ENCODE peak calls at places on chromosome 3, in eight cellular contexts. S, D, A, Y, G, Q, L and K are unnamed samples.
A peak's percentile ranks its signal among the peaks of the same experiment; 100 is the strongest.

GRCh38 chr3:53464424-53464823 is 30.0 kb upstream of the CACNA1D start:
- DNase-seq in D (no peak), S (peak; percentile 1), G (no peak), Y (no peak), Q (peak; percentile 20), L (no peak), A (no peak), K (no peak)

GRCh38 chr3:127492426-127492825 is 98.1 kb downstream of the TPRA1 start:
- DNase-seq in Q (no peak), L (no peak), A (no peak), Y (no peak), G (no peak), D (no peak), S (no peak), K (no peak)

GRCh38 chr3:159765025-159765859 is 223.4 kb upstream of the IL12A start:
- DNase-seq in A (peak; percentile 75), S (peak; percentile 66), L (no peak), D (peak; percentile 100), Y (no peak), G (peak; percentile 84), Q (peak; percentile 100), K (peak; percentile 99)

GRCh38 chr3:85912981-85913380 is 954.2 kb downstream of the CADM2 start:
- DNase-seq in G (no peak), L (no peak), D (no peak), Q (no peak), A (no peak), Y (no peak), S (no peak), K (no peak)

GRCh38 chr3:159814161-159814560 is 174.5 kb upstream of the IL12A start:
- DNase-seq in D (peak; percentile 60), G (no peak), A (no peak), Q (peak; percentile 84), L (no peak), S (peak; percentile 91), Y (no peak), K (no peak)

GRCh38 chr3:79414821-79415220 is 353.0 kb downstream of the ROBO1 start:
- DNase-seq in Y (no peak), G (peak; percentile 67), D (no peak), A (no peak), S (no peak), Q (peak; percentile 23), L (no peak), K (peak; percentile 56)

GRCh38 chr3:79367803-79368202 is 400.0 kb downstream of the ROBO1 start:
- DNase-seq in G (no peak), Q (peak; percentile 42), A (no peak), S (no peak), Y (no peak), L (no peak), D (no peak), K (no peak)

GRCh38 chr3:83169473-83169872 is 1408.0 kb upstream of the GBE1 start:
- DNase-seq in A (no peak), S (no peak), Y (no peak), Q (no peak), D (no peak), G (no peak), L (no peak), K (no peak)

GRCh38 chr3:8523041-8523440 is 21.4 kb downstream of the LMCD1 start:
- DNase-seq in G (no peak), Q (no peak), L (no peak), A (no peak), S (no peak), D (no peak), Y (no peak), K (no peak)

GRCh38 chr3:53890726-53891499 is 746 bp downstream of the SELENOK start:
- DNase-seq in L (peak; percentile 24), Y (peak; percentile 24), S (peak; percentile 69), Q (peak; percentile 50), G (no peak), A (peak; percentile 15), D (no peak), K (no peak)

GRCh38 chr3:134374791-134375541 is 719 bp upstream of the AMOTL2 start:
- DNase-seq in S (peak; percentile 92), Q (peak; percentile 91), L (no peak), A (peak; percentile 69), Y (no peak), D (peak; percentile 69), G (peak; percentile 79), K (no peak)

GRCh38 chr3:117144832-117145231 is 435.3 kb downstream of the TUSC7 start:
- DNase-seq in S (no peak), Q (no peak), L (no peak), D (no peak), A (no peak), G (no peak), Y (no peak), K (peak; percentile 40)

GRCh38 chr3:95705786-95706418 is 1108.5 kb upstream of the EPHA6 start:
- DNase-seq in Y (no peak), L (no peak), A (no peak), D (no peak), G (no peak), S (no peak), Q (no peak), K (no peak)

GRCh38 chr3:178320481-178321352 is 215.5 kb upstream of the KCNMB2 start:
- DNase-seq in Q (no peak), A (peak; percentile 66), G (no peak), D (peak; percentile 49), L (no peak), S (no peak), Y (no peak), K (peak; percentile 69)

GRCh38 chr3:44628716-44629115 is 3.9 kb downstream of the ZNF197 start:
- DNase-seq in L (no peak), Q (no peak), S (no peak), D (no peak), G (no peak), Y (no peak), A (no peak), K (no peak)

GRCh38 chr3:142180761-142181362 is 31.5 kb upstream of the TFDP2 start:
- DNase-seq in S (peak; percentile 71), D (peak; percentile 8), A (no peak), Y (no peak), Q (peak; percentile 60), L (peak; percentile 12), G (no peak), K (peak; percentile 30)

GRCh38 chr3:153625506-153625905 is 463.5 kb downstream of the RAP2B start:
- DNase-seq in L (no peak), D (no peak), S (no peak), G (no peak), Q (peak; percentile 5), Y (no peak), A (no peak), K (no peak)

GRCh38 chr3:89227218-89227617 is 119.8 kb downstream of the EPHA3 start:
- DNase-seq in A (no peak), Y (no peak), S (no peak), G (no peak), Q (peak; percentile 1), L (no peak), D (no peak), K (no peak)

GRCh38 chr3:5186854-5187151 is 704 bp upstream of the EDEM1 start:
- DNase-seq in Q (peak; percentile 42), L (no peak), S (peak; percentile 37), G (no peak), D (no peak), A (no peak), Y (no peak), K (peak; percentile 49)

GRCh38 chr3:150168694-150169093 is 198.0 kb upstream of the PFN2 start:
- DNase-seq in Y (no peak), L (no peak), A (no peak), S (no peak), Q (peak; percentile 10), D (peak; percentile 35), G (peak; percentile 67), K (peak; percentile 59)

GRCh38 chr3:28791713-28792255 is 443.2 kb upstream of the AZI2 start:
- DNase-seq in D (peak; percentile 0), A (peak; percentile 49), L (no peak), S (peak; percentile 28), Q (peak; percentile 3), Y (no peak), G (no peak), K (no peak)

GRCh38 chr3:38370149-38370548 is 23.6 kb downstream of the XYLB start:
- DNase-seq in Q (no peak), L (no peak), D (no peak), S (no peak), G (no peak), Y (no peak), A (no peak), K (no peak)

GRCh38 chr3:177751770-177752169 is 554.5 kb upstream of the TBL1XR1 start:
- DNase-seq in A (peak; percentile 72), Q (no peak), S (peak; percentile 2), Y (no peak), G (peak; percentile 69), L (no peak), D (no peak), K (no peak)

GRCh38 chr3:128051459-128051836 is 789 bp upstream of the SEC61A1 start:
- DNase-seq in L (no peak), A (no peak), Q (peak; percentile 36), G (no peak), D (no peak), S (peak; percentile 48), Y (no peak), K (no peak)

GRCh38 chr3:158792709-158793108 is 9.1 kb upstream of the MFSD1 start:
- DNase-seq in Y (no peak), A (no peak), G (no peak), S (no peak), L (no peak), D (peak; percentile 87), Q (peak; percentile 93), K (peak; percentile 92)